ENCODE peak calls at places on chromosome 9, in ten cellular contexts. Z, C, J, S, Q, E, M, F, O and Y are unnamed samples.

GRCh38 chr9:128899566-128900322 is 17.8 kb downstream of the LRRC8A start:
- DNase-seq in C (peak; percentile 47), M (no peak), S (no peak), Q (no peak), Z (no peak), F (no peak), E (no peak), J (no peak), O (no peak), Y (no peak)

GRCh38 chr9:126564716-126565115 is 49.0 kb upstream of the LMX1B start:
- DNase-seq in Q (no peak), Z (no peak), C (no peak), E (no peak), F (no peak), J (no peak), O (no peak), M (no peak), S (no peak), Y (no peak)

GRCh38 chr9:137306546-137307254 is 4.6 kb upstream of the NRARP start:
- DNase-seq in O (no peak), Q (peak; percentile 11), J (peak; percentile 52), C (no peak), S (peak; percentile 79), Z (no peak), E (peak; percentile 24), M (no peak), F (no peak), Y (no peak)

GRCh38 chr9:89564257-89564878 is 40.4 kb upstream of the GADD45G start:
- DNase-seq in M (no peak), S (no peak), F (peak; percentile 82), Z (no peak), J (no peak), E (no peak), C (no peak), O (no peak), Q (no peak), Y (no peak)

GRCh38 chr9:33097192-33097591 is 20.7 kb upstream of the SMU1 start:
- DNase-seq in Z (no peak), O (no peak), J (no peak), Q (no peak), M (no peak), S (no peak), E (no peak), F (no peak), C (no peak), Y (no peak)

GRCh38 chr9:120705174-120705573 is 9.1 kb downstream of the MEGF9 start:
- DNase-seq in S (no peak), O (no peak), Z (no peak), J (no peak), C (no peak), E (no peak), F (no peak), M (no peak), Q (no peak), Y (no peak)

GRCh38 chr9:129591916-129592315 is 29.0 kb downstream of the C9orf50 start:
- DNase-seq in J (no peak), E (no peak), Q (no peak), O (no peak), Z (no peak), M (no peak), S (no peak), C (no peak), F (no peak), Y (no peak)

GRCh38 chr9:109168170-109168569 is 1.1 kb upstream of the FRRS1L start:
- DNase-seq in E (no peak), J (no peak), C (no peak), Z (no peak), F (no peak), Q (no peak), M (no peak), O (no peak), S (no peak), Y (no peak)

GRCh38 chr9:110244616-110245015 is 11.7 kb downstream of the TXN start:
- DNase-seq in E (no peak), O (no peak), M (no peak), Q (no peak), C (no peak), F (no peak), S (no peak), J (no peak), Z (no peak), Y (no peak)

GRCh38 chr9:110240198-110240597 is 16.1 kb downstream of the TXN start:
- DNase-seq in F (no peak), S (no peak), J (no peak), Q (no peak), O (no peak), Z (no peak), C (no peak), M (no peak), E (no peak), Y (no peak)

GRCh38 chr9:110246214-110246613 is 10.1 kb downstream of the TXN start:
- DNase-seq in M (no peak), S (no peak), Q (no peak), C (no peak), Z (no peak), E (no peak), J (no peak), F (no peak), O (no peak), Y (no peak)

DNA sequence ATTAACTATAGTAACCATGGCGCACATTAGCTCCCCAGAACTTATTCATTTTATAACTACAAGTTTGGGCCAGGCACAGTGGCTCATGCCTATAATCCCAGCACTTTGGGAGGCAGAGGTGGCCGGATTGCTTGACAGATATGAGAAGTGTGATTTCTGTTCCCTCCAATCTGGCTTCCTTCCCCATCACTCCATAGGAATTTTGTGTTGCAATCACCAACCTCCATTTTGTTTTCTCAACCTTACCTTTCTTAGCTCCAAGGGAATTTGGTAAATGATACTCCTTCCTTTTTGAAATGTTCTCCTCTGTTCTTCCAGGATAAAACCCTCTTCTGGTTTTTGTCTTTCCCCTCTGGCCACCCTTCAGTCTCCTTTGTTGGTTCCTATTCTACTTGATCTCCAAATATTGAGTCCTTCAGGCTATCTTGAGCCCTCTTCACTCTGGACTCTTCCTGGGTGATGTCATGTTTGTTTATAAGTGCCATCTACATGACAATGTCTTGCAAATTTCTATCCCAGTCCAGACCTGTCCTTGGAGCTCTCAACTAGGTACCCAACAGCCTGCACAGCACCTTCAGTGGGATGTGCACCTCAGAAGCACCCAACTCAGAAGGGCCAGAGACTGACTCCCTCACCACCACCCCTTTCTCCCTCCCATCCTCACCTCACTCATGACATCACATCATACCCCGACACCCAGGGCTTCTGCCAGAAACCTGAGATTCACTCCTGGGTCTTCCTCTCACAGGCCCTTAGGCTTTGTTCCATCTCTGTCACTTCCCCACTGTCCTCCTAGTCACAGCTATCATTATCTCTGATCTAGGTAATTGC is 14.6 kb downstream of the TXN start:
- DNase-seq in E (no peak), O (no peak), M (no peak), F (no peak), C (no peak), J (no peak), Q (no peak), Z (peak; percentile 39), S (no peak), Y (no peak)
- TF ChIP-seq POLR2A in E (no peak), O (no peak), M (no peak), F (no peak), C (no peak), J (no peak), Q (no peak), Z (peak; percentile 24), S (no peak), Y (no peak)

DNA sequence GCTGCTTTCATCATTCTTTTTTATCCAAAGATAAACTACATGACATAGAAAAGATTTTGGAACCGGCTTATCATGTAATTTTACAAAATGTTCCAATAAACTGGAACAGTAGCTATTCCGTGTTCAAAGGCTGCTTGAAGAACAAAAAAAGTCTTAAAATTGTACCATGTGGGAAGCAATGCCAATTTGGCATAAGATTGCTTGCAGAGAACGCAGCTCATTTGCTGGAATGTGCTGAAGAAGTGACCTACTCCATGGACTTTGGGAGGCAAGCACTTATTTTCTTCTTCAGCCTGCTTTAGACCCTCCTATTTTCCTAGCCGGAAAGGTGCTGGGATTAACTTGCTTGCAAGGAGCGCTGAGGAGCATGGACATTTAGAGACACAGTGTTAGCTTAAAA is 152.8 kb downstream of the HSD17B3 start:
- DNase-seq in O (no peak), E (no peak), F (no peak), Z (no peak), C (no peak), M (no peak), J (no peak), S (no peak), Q (no peak), Y (no peak)
- H3K27me3 ChIP-seq in O (peaks cover 12% of the 10 kb centered on the region), E (no peaks in the 10 kb centered on the region), F (peaks cover 12% of the 10 kb centered on the region), Z (peaks cover 22% of the 10 kb centered on the region), C (no peaks in the 10 kb centered on the region), M (no peaks in the 10 kb centered on the region), J (no peaks in the 10 kb centered on the region), S (no peaks in the 10 kb centered on the region), Q (no peaks in the 10 kb centered on the region), Y (no peaks in the 10 kb centered on the region)

GRCh38 chr9:37329576-37329975 is 92.9 kb upstream of the GRHPR start:
- DNase-seq in S (no peak), Q (no peak), E (no peak), M (no peak), Z (peak; percentile 50), O (no peak), C (no peak), F (no peak), J (no peak), Y (no peak)

GRCh38 chr9:37325778-37326177 is 96.7 kb upstream of the GRHPR start:
- DNase-seq in Z (peak; percentile 7), C (no peak), S (no peak), O (no peak), Q (no peak), J (peak; percentile 28), F (no peak), E (no peak), M (no peak), Y (no peak)

GRCh38 chr9:37331871-37332270 is 90.6 kb upstream of the GRHPR start:
- DNase-seq in M (no peak), J (no peak), C (no peak), Z (no peak), S (no peak), E (no peak), F (no peak), O (no peak), Q (no peak), Y (no peak)

GRCh38 chr9:37327553-37327952 is 94.9 kb upstream of the GRHPR start:
- DNase-seq in Z (no peak), J (no peak), C (no peak), O (no peak), F (no peak), S (no peak), M (no peak), Q (no peak), E (no peak), Y (no peak)

DNA sequence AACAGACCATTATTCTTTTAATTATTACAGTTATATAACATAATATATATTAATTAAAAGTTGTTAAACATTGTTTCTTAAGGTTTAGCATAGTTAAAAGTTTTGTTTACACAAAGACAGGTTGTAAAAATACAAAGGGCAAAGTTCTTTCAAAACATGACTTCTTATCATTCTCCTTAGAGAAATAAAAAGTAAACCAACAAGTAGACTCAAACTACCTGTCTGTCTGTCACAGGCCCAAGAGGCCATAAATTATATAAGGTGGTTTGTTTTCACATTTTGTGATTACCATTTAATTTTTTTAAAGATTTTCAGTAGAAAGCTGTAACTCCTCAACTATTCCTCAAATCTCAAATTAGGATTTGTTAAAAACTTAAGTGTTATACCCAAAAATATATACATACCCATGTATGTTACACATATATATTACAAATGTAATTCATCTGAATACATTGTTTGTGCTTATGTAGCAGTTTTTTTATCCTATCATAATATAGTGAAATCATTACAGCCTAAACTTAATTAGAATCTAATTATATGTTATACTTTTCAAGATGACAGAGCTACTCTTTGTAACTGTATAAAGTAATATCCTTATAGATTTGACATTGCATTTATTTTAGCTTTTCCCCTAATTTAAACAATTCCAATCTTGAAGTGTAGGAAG is 93.8 kb upstream of the GRHPR start:
- DNase-seq in F (no peak), M (no peak), S (no peak), E (no peak), J (no peak), Q (no peak), Z (no peak), C (no peak), O (no peak), Y (no peak)
- H3K4me1 ChIP-seq in F (no peaks in the 10 kb centered on the region), M (no peaks in the 10 kb centered on the region), S (no peaks in the 10 kb centered on the region), E (no peaks in the 10 kb centered on the region), J (peaks cover 9% of the 10 kb centered on the region), Q (peaks cover 12% of the 10 kb centered on the region), Z (no peaks in the 10 kb centered on the region), C (peaks cover 46% of the 10 kb centered on the region), O (no peaks in the 10 kb centered on the region), Y (no peaks in the 10 kb centered on the region)

DNA sequence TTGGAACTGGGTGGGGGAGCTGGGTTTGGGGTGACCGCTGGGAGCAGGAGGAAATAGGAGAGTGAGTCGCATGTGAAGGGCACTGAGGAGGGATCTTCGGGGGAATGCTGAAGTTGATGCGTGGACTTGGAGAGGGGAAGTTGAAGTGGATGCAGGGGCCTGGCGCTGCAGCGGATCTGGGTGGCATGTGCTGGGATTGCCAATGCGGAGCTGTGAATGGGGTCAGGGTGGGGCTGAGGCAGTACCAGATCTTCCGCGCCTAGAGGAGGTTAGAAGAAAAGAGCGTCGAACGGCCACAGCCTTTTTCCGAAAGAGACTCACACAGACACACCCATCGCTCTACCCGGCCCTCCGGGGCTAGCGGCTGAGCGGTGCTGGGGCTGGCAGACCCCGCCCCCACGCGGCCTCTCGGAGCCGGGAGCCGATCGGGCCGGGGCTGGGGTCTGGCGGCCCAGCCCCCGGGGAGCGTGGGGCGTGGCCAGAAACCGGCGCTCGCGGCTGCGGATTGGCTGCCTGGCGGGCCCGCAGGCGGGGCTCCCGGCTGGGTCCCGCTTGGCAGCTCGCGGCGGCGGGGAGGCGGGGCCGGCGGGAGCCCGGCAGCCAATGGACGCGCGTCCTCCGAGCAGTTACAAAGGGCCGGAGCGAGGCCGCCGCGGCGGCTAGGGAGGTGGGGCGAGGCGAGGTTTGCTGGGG is at the start of gene TGFBR1:
- DNase-seq in O (peak; percentile 96), C (peak; percentile 94), J (peak; percentile 92), Q (peak; percentile 92), M (peak; percentile 87), E (peak; percentile 90), F (peak; percentile 73), Z (peak; percentile 89), S (peak; percentile 93), Y (peak; percentile 94)
- TF ChIP-seq POLR2A in O (peak; percentile 91), C (peak; percentile 42), J (peak; percentile 92), Q (peak; percentile 78), M (peak; percentile 98), E (peak; percentile 97), F (peak; percentile 67), Z (peak; percentile 93), S (peak; percentile 86), Y (peak; percentile 25)